ENCODE peak calls at places on chromosomes 2 and 18, in four cellular contexts. O, D, A and K are unnamed samples.

GRCh38 chr2:234275515-234275914 is 221.4 kb downstream of the ARL4C start:
- DNase-seq in A (no peak), O (no peak), D (no peak), K (no peak)

GRCh38 chr2:218920504-218920903 is 39.0 kb upstream of the CDK5R2 start:
- DNase-seq in D (no peak), A (no peak), O (no peak), K (no peak)

GRCh38 chr18:44725300-44726096 is 44.8 kb downstream of the SETBP1 start:
- DNase-seq in A (peak; percentile 19), D (peak; percentile 70), O (peak; percentile 73), K (peak; percentile 36)

GRCh38 chr2:196597531-196597930 is 42.0 kb upstream of the CCDC150 start:
- DNase-seq in A (no peak), O (no peak), D (peak; percentile 37), K (no peak)

GRCh38 chr2:197673142-197673541 is 2.2 kb downstream of the RFTN2 start:
- DNase-seq in O (no peak), A (no peak), D (no peak), K (no peak)

GRCh38 chr2:216596234-216596985 is 36.8 kb upstream of the IGFBP2 start:
- DNase-seq in D (peak; percentile 55), A (no peak), O (no peak), K (no peak)

GRCh38 chr2:101311390-101312019 is 3.0 kb upstream of the RNF149 start:
- DNase-seq in D (no peak), O (no peak), A (no peak), K (peak; percentile 75)

GRCh38 chr2:76867854-76868253 is 654.3 kb downstream of the LRRTM4 start:
- DNase-seq in A (no peak), D (peak; percentile 52), O (no peak), K (no peak)

GRCh38 chr2:27891063-27891819 is 712 bp downstream of the BABAM2 start:
- DNase-seq in D (peak; percentile 70), A (peak; percentile 71), O (peak; percentile 87), K (peak; percentile 89)

GRCh38 chr2:63652063-63652985 is 63.6 kb downstream of the MDH1 start:
- DNase-seq in D (no peak), O (no peak), A (no peak), K (no peak)

GRCh38 chr18:74110149-74110548 is 37.5 kb downstream of the FBXO15 start:
- DNase-seq in D (no peak), O (no peak), A (no peak), K (peak; percentile 28)

GRCh38 chr2:130355181-130355577 is 677 bp upstream of the PTPN18 start:
- DNase-seq in D (no peak), A (peak; percentile 46), O (no peak), K (no peak)

GRCh38 chr2:152782171-152782570 is 63.8 kb downstream of the ARL6IP6 start:
- DNase-seq in O (no peak), A (no peak), D (no peak), K (no peak)

GRCh38 chr18:61842146-61842545 is 50.7 kb downstream of the RNF152 start:
- DNase-seq in A (no peak), D (no peak), O (no peak), K (no peak)

GRCh38 chr2:99762714-99763113 is 272.9 kb upstream of the REV1 start:
- DNase-seq in D (no peak), O (no peak), A (no peak), K (no peak)

GRCh38 chr18:24602156-24602555 is 141.7 kb downstream of the HRH4 start:
- DNase-seq in D (no peak), A (no peak), O (no peak), K (no peak)

GRCh38 chr18:7945882-7946281 is 378.8 kb downstream of the PTPRM start:
- DNase-seq in O (no peak), D (peak; percentile 94), A (no peak), K (no peak)

GRCh38 chr2:19504400-19505198 is 146.2 kb upstream of the OSR1 start:
- DNase-seq in A (no peak), D (no peak), O (no peak), K (no peak)

GRCh38 chr2:118146315-118147283 is 58.3 kb downstream of the INSIG2 start:
- DNase-seq in O (no peak), D (no peak), A (no peak), K (no peak)

GRCh38 chr18:9706081-9706935 is 1.8 kb upstream of the RAB31 start:
- DNase-seq in D (no peak), A (no peak), O (no peak), K (no peak)

GRCh38 chr2:21819475-21819874 is 695.7 kb downstream of the TDRD15 start:
- DNase-seq in D (no peak), O (no peak), A (no peak), K (no peak)

GRCh38 chr2:206028101-206028500 is 57.9 kb downstream of the INO80D start:
- DNase-seq in O (no peak), A (no peak), D (peak; percentile 3), K (no peak)

GRCh38 chr2:206020151-206020550 is 65.8 kb downstream of the INO80D start:
- DNase-seq in A (no peak), D (no peak), O (no peak), K (no peak)

DNA sequence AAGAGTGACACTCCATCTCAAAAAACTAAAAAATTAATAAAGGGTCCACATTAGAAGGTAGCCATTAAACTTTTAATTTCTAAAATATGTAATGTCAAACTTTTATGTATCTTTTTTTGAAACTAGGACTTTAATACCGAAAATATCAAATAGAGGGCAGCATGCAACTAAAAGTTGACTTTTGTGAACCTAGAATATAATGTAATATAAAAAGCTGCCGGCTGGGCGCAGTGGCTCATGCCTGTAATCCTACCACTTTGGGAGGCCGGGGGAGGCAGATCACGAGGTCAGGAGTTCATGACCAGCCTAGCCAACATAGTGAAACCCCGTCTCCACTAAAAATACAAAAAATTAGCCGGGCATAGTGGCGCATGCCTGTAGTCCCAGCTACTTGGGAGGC is 62.8 kb downstream of the INO80D start:
- DNase-seq in O (no peak), A (no peak), D (no peak), K (no peak)
- H3K36me3 ChIP-seq in O (peaks cover 46% of the 10 kb centered on the region), A (peaks cover 42% of the 10 kb centered on the region), D (no peaks in the 10 kb centered on the region), K (peaks cover 47% of the 10 kb centered on the region)

DNA sequence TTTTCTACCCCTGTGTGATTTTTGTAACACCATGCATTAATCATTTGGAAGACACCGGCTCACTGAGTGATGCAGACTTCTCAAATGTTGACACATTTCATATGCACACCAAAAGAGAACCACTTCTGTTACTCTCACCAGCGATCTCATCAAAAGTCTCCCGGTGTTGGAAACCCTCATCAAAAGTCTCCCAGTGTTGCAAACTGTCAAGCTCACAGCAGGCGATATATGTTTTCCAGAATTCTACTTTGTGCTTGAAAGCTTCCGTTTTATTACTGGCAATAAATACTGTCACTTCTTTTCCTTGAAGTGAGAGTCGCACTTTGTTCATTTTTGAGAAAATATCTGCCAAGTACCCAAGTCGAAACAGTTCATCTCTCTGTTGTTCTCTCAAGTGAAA is 20.4 kb downstream of the MLPH start:
- DNase-seq in O (no peak), D (no peak), A (no peak), K (no peak)
- H3K9me3 ChIP-seq in O (no peaks in the 10 kb centered on the region), D (no peaks in the 10 kb centered on the region), A (no peaks in the 10 kb centered on the region), K (no peaks in the 10 kb centered on the region)

GRCh38 chr2:202680512-202680911 is 45.7 kb downstream of the FAM117B start:
- DNase-seq in O (no peak), A (no peak), D (no peak), K (no peak)

GRCh38 chr2:202679980-202680379 is 45.2 kb downstream of the FAM117B start:
- DNase-seq in D (no peak), A (no peak), O (no peak), K (no peak)

GRCh38 chr2:202681688-202682205 is 47.0 kb downstream of the FAM117B start:
- DNase-seq in A (no peak), D (no peak), O (no peak), K (no peak)

GRCh38 chr2:202687276-202687675 is 52.5 kb downstream of the FAM117B start:
- DNase-seq in A (no peak), D (no peak), O (no peak), K (no peak)

GRCh38 chr2:202682274-202682673 is 47.5 kb downstream of the FAM117B start:
- DNase-seq in D (no peak), A (no peak), O (no peak), K (no peak)
- H3K36me3 ChIP-seq in D (no peaks in the 10 kb centered on the region), A (no peaks in the 10 kb centered on the region), O (no peaks in the 10 kb centered on the region), K (no peaks in the 10 kb centered on the region)

GRCh38 chr2:11936761-11937160 is 190.3 kb downstream of the LPIN1 start:
- DNase-seq in A (no peak), D (no peak), O (no peak), K (no peak)
- H3K9me3 ChIP-seq in A (no peaks in the 10 kb centered on the region), D (no peaks in the 10 kb centered on the region), O (no peaks in the 10 kb centered on the region), K (no peaks in the 10 kb centered on the region)

DNA sequence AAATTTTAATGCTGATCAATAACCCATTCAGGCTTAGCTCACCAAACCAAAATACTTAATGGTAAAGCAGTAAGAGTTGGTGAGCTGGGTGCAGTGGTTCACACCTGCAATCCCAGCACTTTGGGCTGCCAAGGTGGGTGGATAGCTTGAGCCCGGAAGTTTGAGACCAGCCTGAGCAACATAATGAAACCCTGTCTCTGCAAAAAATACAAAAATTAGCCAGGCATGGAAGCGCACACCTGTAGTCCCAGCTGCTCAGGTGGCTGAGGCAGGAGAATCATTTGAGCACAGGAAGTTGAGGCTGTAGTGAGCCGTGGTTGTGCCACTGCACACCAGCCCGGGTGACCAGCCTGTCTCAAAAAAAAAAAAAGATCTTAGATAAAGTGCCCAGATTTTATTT is 35.7 kb upstream of the MPP4 start:
- DNase-seq in O (no peak), A (peak; percentile 70), D (no peak), K (no peak)
- H3K36me3 ChIP-seq in O (peaks cover 90% of the 10 kb centered on the region), A (peaks cover 4% of the 10 kb centered on the region), D (no peaks in the 10 kb centered on the region), K (no peaks in the 10 kb centered on the region)

DNA sequence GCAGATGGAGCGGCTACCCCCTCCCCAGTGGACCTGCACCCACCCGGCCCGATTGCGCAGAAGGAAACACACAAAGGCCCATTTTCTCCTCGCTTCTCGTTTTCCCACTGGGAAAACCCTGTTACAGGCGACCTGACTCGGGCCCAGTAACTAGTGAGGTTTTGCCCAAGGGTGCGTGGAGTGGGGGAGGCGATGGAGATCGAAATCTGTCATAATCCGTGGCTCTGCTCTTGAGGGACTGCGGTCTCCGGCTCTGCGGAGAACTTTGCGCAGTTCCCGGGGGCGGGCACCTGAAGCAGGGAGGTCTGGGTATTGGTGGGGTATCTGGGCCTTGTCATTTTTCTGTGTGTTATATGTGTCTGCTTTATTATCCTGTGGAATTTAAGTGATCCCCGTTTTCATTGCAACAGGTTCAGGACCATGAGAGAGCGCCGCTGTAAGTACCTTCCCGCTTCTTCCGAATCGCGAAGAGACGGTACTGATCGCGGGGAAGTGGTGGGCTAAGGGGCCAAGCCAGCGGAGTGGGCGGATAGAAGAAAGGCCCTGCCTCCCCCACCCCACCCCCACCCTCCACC is 4.0 kb upstream of the HOXD4 start:
- DNase-seq in O (no peak), D (no peak), A (no peak), K (no peak)
- H3K9me3 ChIP-seq in O (no peaks in the 10 kb centered on the region), D (no peaks in the 10 kb centered on the region), A (no peaks in the 10 kb centered on the region), K (peaks cover 4% of the 10 kb centered on the region)

DNA sequence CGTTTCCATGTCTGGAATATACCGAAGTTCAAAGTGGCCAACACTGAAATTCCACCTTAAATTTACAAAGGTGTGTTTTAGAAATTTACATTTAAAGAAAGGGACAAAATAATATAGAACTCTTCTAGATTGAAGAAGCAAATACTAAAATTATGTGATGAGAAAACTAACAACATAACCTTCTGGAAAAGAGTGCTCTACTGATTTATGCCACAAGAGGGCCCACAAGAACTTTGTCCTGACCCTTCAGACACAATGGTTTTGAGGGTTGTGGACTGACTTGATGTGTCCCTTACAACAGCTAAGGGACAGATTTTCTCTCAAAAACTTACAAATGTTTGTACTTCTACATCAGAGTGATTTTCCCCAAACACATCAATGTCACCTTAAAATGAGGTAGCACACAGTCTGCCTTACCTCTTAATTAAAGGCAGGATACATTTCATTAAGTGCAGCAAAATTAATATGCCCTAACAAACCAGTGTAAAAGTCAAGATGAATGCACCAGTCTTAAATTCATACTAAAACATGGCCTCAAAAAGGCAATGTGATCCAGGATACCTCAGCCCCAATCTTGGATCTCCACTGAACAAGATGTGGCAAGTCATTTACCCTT is 36.2 kb downstream of the EIF2AK3 start:
- DNase-seq in D (peak; percentile 51), A (peak; percentile 84), O (no peak), K (peak; percentile 46)
- H3K36me3 ChIP-seq in D (no peaks in the 10 kb centered on the region), A (peaks cover 92% of the 10 kb centered on the region), O (peaks cover 80% of the 10 kb centered on the region), K (peaks cover 52% of the 10 kb centered on the region)